ENCODE peak calls at places on chromosomes 2 and 18, in four cellular contexts. One of them, this sample, is unnamed.

GRCh38 chr2:239721991-239722759 is 303.0 kb downstream of the NDUFA10 start:
- DNase-seq in left lung: no peak
- DNase-seq in AG10803: no peak
- DNase-seq in cardiac muscle cell: no peak
- DNase-seq in this sample: no peak

GRCh38 chr2:25305809-25306208 is 35.9 kb downstream of the DNMT3A start:
- DNase-seq in left lung: no peak
- DNase-seq in AG10803: peak; percentile 77
- DNase-seq in cardiac muscle cell: no peak
- DNase-seq in this sample: no peak

GRCh38 chr2:170393861-170394498 is 216.0 kb downstream of the MYO3B start:
- DNase-seq in left lung: no peak
- DNase-seq in AG10803: no peak
- DNase-seq in cardiac muscle cell: no peak
- DNase-seq in this sample: no peak

GRCh38 chr18:25876334-25876979 is 214.0 kb downstream of the SS18 start:
- DNase-seq in left lung: no peak
- DNase-seq in AG10803: no peak
- DNase-seq in cardiac muscle cell: no peak
- DNase-seq in this sample: no peak

GRCh38 chr2:28004086-28004485 is 113.6 kb downstream of the BABAM2 start:
- DNase-seq in left lung: no peak
- DNase-seq in AG10803: peak; percentile 77
- DNase-seq in cardiac muscle cell: peak; percentile 87
- DNase-seq in this sample: peak; percentile 61

GRCh38 chr18:70154591-70155194 is 50.8 kb downstream of the RTTN start:
- DNase-seq in left lung: no peak
- DNase-seq in AG10803: peak; percentile 85
- DNase-seq in cardiac muscle cell: peak; percentile 67
- DNase-seq in this sample: peak; percentile 79

GRCh38 chr2:223820549-223820948 is 16.8 kb downstream of the AP1S3 start:
- DNase-seq in left lung: no peak
- DNase-seq in AG10803: no peak
- DNase-seq in cardiac muscle cell: peak; percentile 27
- DNase-seq in this sample: no peak

GRCh38 chr2:146642066-146642465 is 1202.8 kb upstream of the ACVR2A start:
- DNase-seq in left lung: no peak
- DNase-seq in AG10803: no peak
- DNase-seq in cardiac muscle cell: no peak
- DNase-seq in this sample: no peak

GRCh38 chr2:177314194-177314593 is 49.7 kb upstream of the NFE2L2 start:
- DNase-seq in left lung: no peak
- DNase-seq in AG10803: peak; percentile 68
- DNase-seq in cardiac muscle cell: peak; percentile 84
- DNase-seq in this sample: peak; percentile 78

GRCh38 chr2:113219889-113220641 is 46.3 kb downstream of the PSD4 start:
- DNase-seq in left lung: peak; percentile 81
- DNase-seq in AG10803: peak; percentile 47
- DNase-seq in cardiac muscle cell: peak; percentile 76
- DNase-seq in this sample: no peak

GRCh38 chr2:129331638-129332037 is 647.8 kb upstream of the RAB6C start:
- DNase-seq in left lung: no peak
- DNase-seq in AG10803: no peak
- DNase-seq in cardiac muscle cell: no peak
- DNase-seq in this sample: no peak

GRCh38 chr18:10588975-10589374 is 63.1 kb downstream of the NAPG start:
- DNase-seq in left lung: no peak
- DNase-seq in AG10803: no peak
- DNase-seq in cardiac muscle cell: no peak
- DNase-seq in this sample: no peak

GRCh38 chr2:181468313-181468712 is 11.1 kb downstream of the ITGA4 start:
- DNase-seq in left lung: no peak
- DNase-seq in AG10803: no peak
- DNase-seq in cardiac muscle cell: peak; percentile 17
- DNase-seq in this sample: no peak

DNA sequence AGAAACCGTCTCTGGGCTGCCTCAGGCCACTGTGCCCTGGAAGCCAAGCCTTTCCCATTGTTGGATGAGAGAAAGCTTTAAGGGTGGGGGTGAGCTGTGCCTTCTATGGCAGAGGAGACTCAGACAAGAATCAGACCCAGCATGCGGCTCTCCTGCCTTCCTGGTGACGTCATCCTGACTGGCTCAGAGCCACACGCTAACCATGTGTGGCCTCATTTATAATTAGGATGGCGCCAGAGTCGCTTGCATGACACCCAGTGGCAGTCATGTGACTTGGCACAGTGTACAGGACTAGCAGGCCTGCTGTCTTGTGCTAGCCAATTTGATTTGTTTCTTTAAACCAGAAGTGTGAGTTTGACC is 99.2 kb downstream of the SH3BP4 start:
- DNase-seq in left lung: peak; percentile 86
- DNase-seq in AG10803: peak; percentile 97
- DNase-seq in cardiac muscle cell: peak; percentile 89
- DNase-seq in this sample: peak; percentile 85
- H3K4me3 ChIP-seq in left lung: no peak overlapping the region
- H3K4me3 ChIP-seq in AG10803: no peak overlapping the region
- H3K4me3 ChIP-seq in cardiac muscle cell: no peak overlapping the region
- H3K4me3 ChIP-seq in this sample: no peak overlapping the region

DNA sequence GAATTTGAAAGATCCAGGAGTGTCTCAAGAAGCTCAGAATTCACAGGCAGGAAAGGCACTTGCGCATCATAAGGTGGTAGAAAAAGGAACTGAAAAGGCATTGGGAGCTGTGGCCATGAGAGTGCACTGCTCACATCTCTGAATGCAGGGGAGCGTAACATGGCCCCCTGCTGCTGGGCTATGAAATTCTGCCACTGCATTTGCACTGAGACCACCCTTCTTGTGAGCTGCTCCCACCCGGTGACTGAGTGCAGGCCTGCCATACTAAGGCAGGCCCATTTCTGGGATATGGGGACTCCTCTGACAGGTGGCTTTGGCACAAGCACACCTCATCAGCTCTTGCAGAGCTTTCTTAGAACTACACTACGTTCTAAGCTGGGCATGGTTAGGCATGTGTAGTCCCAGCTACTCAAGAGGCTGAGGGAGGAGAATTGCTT is 25.3 kb upstream of the STARD7 start:
- DNase-seq in left lung: no peak
- DNase-seq in AG10803: no peak
- DNase-seq in cardiac muscle cell: no peak
- DNase-seq in this sample: no peak
- TF ChIP-seq CTCF in left lung: no peak
- TF ChIP-seq CTCF in AG10803: no peak
- TF ChIP-seq CTCF in cardiac muscle cell: no peak
- TF ChIP-seq CTCF in this sample: no peak

DNA sequence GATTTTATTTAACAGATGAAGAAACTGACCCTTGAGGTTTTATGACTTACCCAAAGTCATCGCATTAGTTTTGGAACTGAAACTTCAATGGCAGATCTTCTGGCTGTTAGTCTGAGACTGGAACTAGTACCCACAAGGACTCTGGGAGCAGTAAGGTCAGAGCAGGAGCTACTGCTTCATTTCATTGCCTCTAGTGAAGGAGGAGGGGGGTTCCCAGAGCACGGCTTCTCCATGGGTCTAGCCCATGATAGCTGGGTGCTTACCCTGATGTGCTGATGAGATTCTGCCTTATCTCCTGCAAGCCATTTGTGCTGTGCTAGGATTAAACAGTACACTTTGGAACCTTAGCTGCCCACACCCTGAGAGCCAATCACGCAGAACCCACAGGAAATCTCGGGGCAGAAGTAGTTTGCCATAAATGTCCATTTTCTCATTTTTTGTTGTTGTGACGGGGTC is 5.4 kb upstream of the RNASEH1 start:
- DNase-seq in left lung: no peak
- DNase-seq in AG10803: no peak
- DNase-seq in cardiac muscle cell: no peak
- DNase-seq in this sample: no peak
- H3K4me3 ChIP-seq in left lung: no peak overlapping the region
- H3K4me3 ChIP-seq in AG10803: no peak overlapping the region
- H3K4me3 ChIP-seq in cardiac muscle cell: no peak overlapping the region
- H3K4me3 ChIP-seq in this sample: no peak overlapping the region

DNA sequence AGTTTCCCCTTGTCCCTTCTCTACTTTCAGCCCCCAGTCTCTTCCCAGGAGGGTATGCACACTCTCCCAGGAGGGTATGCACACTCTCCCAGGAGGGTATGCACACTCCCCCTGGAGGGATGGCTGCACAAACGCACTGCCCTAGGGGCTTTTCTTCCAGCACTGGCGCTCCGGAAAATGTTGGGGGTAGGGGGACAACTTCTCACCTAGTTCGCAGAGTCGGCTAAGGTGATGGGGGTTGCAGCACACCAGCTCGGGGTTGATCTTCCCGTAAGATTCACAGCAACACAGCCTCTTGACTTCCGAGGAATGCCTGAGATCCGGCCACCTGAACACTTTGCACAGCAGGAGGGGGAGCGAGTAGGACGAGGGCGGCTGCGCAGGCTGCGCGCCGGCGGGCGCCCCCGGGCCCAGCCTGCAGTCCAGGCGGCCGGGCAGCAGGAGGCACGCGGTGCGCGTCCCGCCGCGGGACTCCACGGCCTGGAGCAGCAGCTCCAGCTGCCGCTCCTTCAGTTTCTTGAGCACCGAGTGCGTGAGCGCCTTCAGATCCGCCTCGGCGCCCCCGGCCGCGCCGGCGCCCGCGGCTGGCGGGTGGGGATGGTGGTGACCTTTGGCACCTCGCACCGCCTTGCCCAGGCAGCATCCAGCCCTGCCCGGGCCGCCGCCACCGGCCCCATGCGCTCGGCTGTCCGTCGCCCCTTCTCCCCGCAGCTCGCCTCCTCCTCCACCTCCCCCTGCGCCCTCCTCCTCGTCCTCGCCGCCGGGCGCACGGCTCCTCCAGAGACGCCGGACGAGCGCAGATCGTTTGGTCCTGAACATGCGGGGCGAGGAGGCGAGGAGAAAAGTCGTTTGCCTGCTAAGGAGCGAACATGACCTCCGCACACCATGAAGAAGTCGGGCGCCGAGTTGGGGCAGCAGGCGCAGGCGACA is 894 bp downstream of the SMAD7 start:
- DNase-seq in left lung: no peak
- DNase-seq in AG10803: no peak
- DNase-seq in cardiac muscle cell: peak; percentile 66
- DNase-seq in this sample: no peak
- TF ChIP-seq CTCF in left lung: no peak
- TF ChIP-seq CTCF in AG10803: peak; percentile 7
- TF ChIP-seq CTCF in cardiac muscle cell: no peak
- TF ChIP-seq CTCF in this sample: peak; percentile 1

DNA sequence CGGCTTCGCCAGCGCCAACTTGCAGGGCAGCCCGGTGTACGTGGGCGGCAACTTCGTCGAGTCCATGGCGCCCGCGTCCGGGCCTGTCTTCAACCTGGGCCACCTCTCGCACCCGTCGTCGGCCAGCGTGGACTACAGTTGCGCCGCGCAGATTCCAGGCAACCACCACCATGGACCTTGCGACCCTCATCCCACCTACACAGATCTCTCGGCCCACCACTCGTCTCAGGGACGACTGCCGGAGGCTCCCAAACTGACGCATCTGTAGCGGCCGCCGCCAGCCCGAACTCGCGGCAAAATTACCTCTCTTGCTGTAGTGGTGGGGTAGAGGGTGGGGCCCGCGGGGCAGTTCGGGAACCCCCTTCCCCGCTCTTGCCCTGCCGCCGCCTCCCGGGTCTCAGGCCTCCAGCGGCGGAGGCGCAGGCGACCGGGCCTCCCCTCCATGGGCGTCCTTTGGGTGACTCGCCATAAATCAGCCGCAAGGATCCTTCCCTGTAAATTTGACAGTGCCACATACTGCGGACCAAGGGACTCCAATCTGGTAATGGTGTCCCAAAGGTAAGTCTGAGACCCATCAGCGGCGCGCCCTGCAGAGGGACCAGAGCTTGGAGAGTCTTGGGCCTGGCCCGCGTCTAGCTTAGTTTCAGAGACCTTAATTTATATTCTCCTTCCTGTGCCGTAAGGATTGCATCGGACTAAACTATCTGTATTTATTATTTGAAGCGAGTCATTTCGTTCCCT is 15.1 kb downstream of the HOXD3 start:
- DNase-seq in left lung: no peak
- DNase-seq in AG10803: no peak
- DNase-seq in cardiac muscle cell: no peak
- DNase-seq in this sample: no peak
- H3K4me3 ChIP-seq in left lung: no peak overlapping the region
- H3K4me3 ChIP-seq in AG10803: no peak overlapping the region
- H3K4me3 ChIP-seq in cardiac muscle cell: peak overlapping the region; percentile 10
- H3K4me3 ChIP-seq in this sample: no peak overlapping the region

GRCh38 chr2:175626796-175627195 is 375.3 kb downstream of the LNPK start:
- DNase-seq in left lung: no peak
- DNase-seq in AG10803: no peak
- DNase-seq in cardiac muscle cell: no peak
- DNase-seq in this sample: no peak

GRCh38 chr2:175619591-175619990 is 382.5 kb downstream of the LNPK start:
- DNase-seq in left lung: no peak
- DNase-seq in AG10803: no peak
- DNase-seq in cardiac muscle cell: no peak
- DNase-seq in this sample: no peak

GRCh38 chr2:175619179-175619578 is 382.9 kb downstream of the LNPK start:
- DNase-seq in left lung: no peak
- DNase-seq in AG10803: no peak
- DNase-seq in cardiac muscle cell: no peak
- DNase-seq in this sample: no peak

GRCh38 chr2:175620035-175620434 is 382.0 kb downstream of the LNPK start:
- DNase-seq in left lung: no peak
- DNase-seq in AG10803: no peak
- DNase-seq in cardiac muscle cell: no peak
- DNase-seq in this sample: no peak

GRCh38 chr2:175621847-175622246 is 380.2 kb downstream of the LNPK start:
- DNase-seq in left lung: no peak
- DNase-seq in AG10803: no peak
- DNase-seq in cardiac muscle cell: no peak
- DNase-seq in this sample: no peak
- TF ChIP-seq CTCF in left lung: no peak
- TF ChIP-seq CTCF in AG10803: no peak
- TF ChIP-seq CTCF in cardiac muscle cell: no peak
- TF ChIP-seq CTCF in this sample: no peak